ENCODE peak calls at places on chromosomes 7 and 10, in eight cellular contexts. H, I, R, Q, X, A, P and T are unnamed samples.

GRCh38 chr7:70838292-70838907 is 293.5 kb upstream of the GALNT17 start:
- DNase-seq in H (no peak), Q (peak), X (no peak), R (no peak), A (no peak), P (no peak), I (no peak), T (no peak)

GRCh38 chr10:116715839-116716377 is 26.5 kb downstream of the HSPA12A start:
- DNase-seq in X (no peak), H (no peak), A (no peak), R (no peak), I (no peak), P (no peak), Q (peak), T (no peak)

GRCh38 chr10:103895458-103896186 is 22.4 kb downstream of the STN1 start:
- DNase-seq in H (no peak), Q (no peak), R (no peak), I (no peak), A (peak), P (no peak), X (no peak), T (peak)

GRCh38 chr10:62637249-62638061 is 167.1 kb upstream of the ADO start:
- DNase-seq in Q (no peak), A (no peak), H (no peak), I (peak), X (peak), P (no peak), R (peak), T (peak)

GRCh38 chr10:20466731-20467130 is 430.4 kb downstream of the NEBL start:
- DNase-seq in X (no peak), R (no peak), I (no peak), Q (no peak), H (no peak), P (no peak), A (no peak), T (no peak)

GRCh38 chr10:62373995-62374861 is at the start of gene ZNF365:
- DNase-seq in X (no peak), A (peak), I (peak), P (no peak), Q (peak), H (no peak), R (no peak), T (no peak)

GRCh38 chr7:42700376-42701327 is 211.2 kb downstream of the C7orf25 start:
- DNase-seq in X (no peak), Q (no peak), I (no peak), A (no peak), P (peak), H (no peak), R (no peak), T (peak)

GRCh38 chr10:69801094-69801433 is 642 bp upstream of the COL13A1 start:
- DNase-seq in R (peak), H (no peak), P (peak), I (peak), X (peak), Q (peak), A (peak), T (peak)

GRCh38 chr10:34816067-34817002 is 1.2 kb upstream of the PARD3 start:
- DNase-seq in Q (peak), P (peak), R (no peak), A (no peak), X (peak), H (peak), I (peak), T (peak)

GRCh38 chr10:112446055-112446854 is 459 bp downstream of the ZDHHC6 start:
- DNase-seq in X (peak), Q (no peak), R (no peak), P (no peak), A (no peak), I (peak), H (no peak), T (peak)

GRCh38 chr10:117175215-117175900 is 21.9 kb upstream of the KCNK18 start:
- DNase-seq in I (no peak), P (peak), Q (peak), R (no peak), A (no peak), H (no peak), X (peak), T (peak)

GRCh38 chr10:26251925-26252324 is 35.4 kb downstream of the GAD2 start:
- DNase-seq in A (no peak), I (no peak), H (no peak), P (no peak), R (no peak), Q (no peak), X (no peak), T (no peak)

GRCh38 chr10:61836233-61836887 is 65.1 kb upstream of the ARID5B start:
- DNase-seq in Q (no peak), P (peak), R (no peak), X (no peak), I (no peak), H (no peak), A (no peak), T (no peak)

GRCh38 chr10:33743429-33743857 is 409.0 kb upstream of the NRP1 start:
- DNase-seq in H (no peak), Q (no peak), P (peak), R (no peak), A (no peak), X (no peak), I (no peak), T (no peak)

GRCh38 chr7:28272461-28272877 is 91.9 kb upstream of the JAZF1 start:
- DNase-seq in R (no peak), X (peak), P (peak), H (no peak), I (peak), Q (peak), A (peak), T (peak)

GRCh38 chr7:16669581-16669980 is 23.6 kb downstream of the BZW2 start:
- DNase-seq in Q (no peak), H (no peak), P (no peak), X (no peak), R (no peak), A (no peak), I (no peak), T (no peak)

GRCh38 chr7:4282434-4283223 is 399.5 kb upstream of the FOXK1 start:
- DNase-seq in P (no peak), Q (no peak), R (no peak), H (no peak), I (no peak), A (no peak), X (no peak), T (no peak)

GRCh38 chr10:72503241-72503640 is 122.6 kb downstream of the MICU1 start:
- DNase-seq in P (no peak), R (no peak), H (no peak), X (peak), A (no peak), I (peak), Q (no peak), T (peak)

GRCh38 chr7:30626984-30627383 is 32.3 kb downstream of the GARS1 start:
- DNase-seq in I (no peak), Q (no peak), X (no peak), H (no peak), R (no peak), A (no peak), P (no peak), T (no peak)

GRCh38 chr7:138698281-138698680 is 2.9 kb downstream of the SVOPL start:
- DNase-seq in A (no peak), X (no peak), P (no peak), Q (no peak), H (no peak), I (no peak), R (no peak), T (no peak)

GRCh38 chr7:102273749-102274712 is 12.6 kb upstream of the SH2B2 start:
- DNase-seq in P (no peak), I (no peak), R (peak), Q (no peak), X (no peak), A (peak), H (no peak), T (no peak)

GRCh38 chr7:95396136-95397032 is at the start of gene PON3:
- DNase-seq in I (no peak), H (no peak), X (peak), P (peak), R (peak), A (peak), Q (peak), T (no peak)

GRCh38 chr7:101116898-101117297 is 10.0 kb upstream of the SERPINE1 start:
- DNase-seq in P (no peak), H (no peak), Q (no peak), X (no peak), A (no peak), I (no peak), R (no peak), T (no peak)

GRCh38 chr7:130926021-130926691 is 192.1 kb upstream of the KLF14 start:
- DNase-seq in P (no peak), A (no peak), R (peak), Q (no peak), I (peak), H (no peak), X (no peak), T (no peak)

GRCh38 chr10:124372906-124373305 is 45.8 kb downstream of the OAT start:
- DNase-seq in X (no peak), H (no peak), A (no peak), I (no peak), P (no peak), R (no peak), Q (no peak), T (no peak)

GRCh38 chr7:142323706-142324105 is 65.8 kb upstream of the PRSS58 start:
- DNase-seq in H (no peak), A (peak), R (peak), Q (peak), P (peak), X (peak), I (peak), T (no peak)

GRCh38 chr10:34333513-34333912 is 481.6 kb downstream of the PARD3 start:
- DNase-seq in H (peak), A (no peak), X (no peak), P (no peak), R (no peak), Q (no peak), I (no peak), T (no peak)

GRCh38 chr7:12092499-12093130 is 118.5 kb upstream of the TMEM106B start:
- DNase-seq in H (no peak), X (peak), Q (no peak), P (no peak), R (no peak), I (peak), A (no peak), T (no peak)

GRCh38 chr7:1257863-1258262 is 25.2 kb downstream of the UNCX start:
- DNase-seq in I (no peak), A (no peak), Q (no peak), P (no peak), X (no peak), H (no peak), R (no peak), T (no peak)

GRCh38 chr7:150962743-150963399 is 15.2 kb downstream of the KCNH2 start:
- DNase-seq in I (peak), H (no peak), P (peak), X (peak), A (no peak), Q (peak), R (peak), T (peak)

DNA sequence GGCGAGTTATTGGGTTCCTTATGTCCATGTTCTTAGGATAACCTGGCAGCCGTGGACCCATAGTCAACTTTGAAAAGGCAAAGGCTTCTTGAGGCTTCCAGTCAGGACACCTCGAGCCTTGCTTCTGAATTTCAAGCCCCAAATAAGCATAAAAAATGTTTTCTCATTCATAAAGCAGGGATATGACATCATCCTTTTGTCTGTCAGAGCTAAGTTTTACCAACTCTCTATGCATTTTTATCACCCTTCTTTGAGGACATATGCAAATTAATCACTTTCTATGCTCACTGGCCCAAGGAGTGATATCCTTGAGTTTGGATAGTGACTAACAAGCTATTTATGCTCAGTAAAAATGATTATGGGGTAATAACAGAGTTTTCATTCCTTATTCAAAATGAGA is 159.3 kb downstream of the ANLN start:
- DNase-seq in Q (no peak), R (no peak), P (no peak), H (no peak), A (no peak), I (no peak), X (no peak), T (no peak)
- TF ChIP-seq POLR2A in Q (no peak), R (no peak), P (no peak), H (no peak), A (no peak), I (no peak), X (no peak), T (no peak)

GRCh38 chr10:3779146-3779707 is 5.8 kb downstream of the KLF6 start:
- DNase-seq in A (no peak), H (no peak), X (no peak), Q (no peak), R (no peak), P (no peak), I (no peak), T (no peak)
- TF ChIP-seq POLR2A in A (no peak), H (no peak), X (no peak), Q (no peak), R (peak), P (no peak), I (no peak), T (no peak)

GRCh38 chr7:27150568-27151340 is 1.6 kb downstream of the HOXA3 start:
- DNase-seq in X (peak), P (peak), R (peak), H (peak), A (no peak), I (peak), Q (peak), T (peak)
- TF ChIP-seq POLR2A in X (no peak), P (no peak), R (no peak), H (peak), A (peak), I (peak), Q (peak), T (peak)

DNA sequence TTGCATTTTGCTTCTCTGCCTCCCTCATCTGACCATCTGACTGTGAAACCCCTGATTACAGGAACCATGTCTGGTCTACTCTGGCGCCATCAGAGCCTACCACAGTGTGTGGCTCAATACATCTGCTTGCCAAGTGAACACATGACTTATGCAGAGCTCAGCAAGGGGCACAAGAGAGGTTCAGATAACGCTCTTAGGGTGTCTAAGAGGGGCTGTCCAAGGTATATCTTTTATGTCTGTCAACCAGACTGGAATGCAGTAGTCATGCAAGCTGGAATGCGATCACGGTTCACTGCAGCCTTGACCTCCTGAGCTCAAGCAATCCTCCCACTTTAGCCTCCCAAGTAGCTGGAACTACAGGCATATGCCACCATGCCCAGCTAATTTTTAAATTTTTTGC is 10.3 kb upstream of the RRP12 start:
- DNase-seq in I (peak), P (no peak), R (peak), X (no peak), H (no peak), A (no peak), Q (no peak), T (no peak)
- TF ChIP-seq POLR2A in I (no peak), P (no peak), R (no peak), X (no peak), H (no peak), A (no peak), Q (no peak), T (no peak)

DNA sequence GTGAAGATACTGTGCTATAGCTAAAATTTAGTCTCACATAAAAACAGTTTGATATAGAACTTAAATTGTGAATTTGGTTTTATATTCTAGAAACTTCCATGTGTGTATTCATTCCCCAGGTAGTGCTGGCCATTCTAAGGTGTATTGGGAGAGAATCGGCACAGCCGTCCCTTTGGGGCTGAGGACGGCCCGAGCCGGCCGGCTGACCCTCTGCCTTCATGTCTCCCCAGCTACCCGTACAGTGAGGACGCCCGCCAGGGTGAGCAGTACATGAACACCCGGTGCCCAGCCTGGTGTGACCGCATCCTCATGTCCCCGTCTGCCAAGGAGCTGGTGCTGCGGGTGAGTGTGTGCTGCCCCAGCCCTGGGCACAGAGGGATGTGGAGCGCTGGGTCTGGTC is 8.5 kb downstream of the NKX6-2 start:
- DNase-seq in R (no peak), X (no peak), Q (no peak), A (no peak), P (no peak), H (no peak), I (no peak), T (no peak)
- TF ChIP-seq POLR2A in R (no peak), X (no peak), Q (no peak), A (no peak), P (no peak), H (no peak), I (no peak), T (no peak)

GRCh38 chr10:79007843-79008319 is 60.9 kb upstream of the ZMIZ1 start:
- DNase-seq in I (no peak), Q (no peak), P (peak), X (no peak), R (no peak), A (no peak), H (no peak), T (peak)
- TF ChIP-seq POLR2A in I (no peak), Q (no peak), P (no peak), X (no peak), R (no peak), A (no peak), H (no peak), T (no peak)

DNA sequence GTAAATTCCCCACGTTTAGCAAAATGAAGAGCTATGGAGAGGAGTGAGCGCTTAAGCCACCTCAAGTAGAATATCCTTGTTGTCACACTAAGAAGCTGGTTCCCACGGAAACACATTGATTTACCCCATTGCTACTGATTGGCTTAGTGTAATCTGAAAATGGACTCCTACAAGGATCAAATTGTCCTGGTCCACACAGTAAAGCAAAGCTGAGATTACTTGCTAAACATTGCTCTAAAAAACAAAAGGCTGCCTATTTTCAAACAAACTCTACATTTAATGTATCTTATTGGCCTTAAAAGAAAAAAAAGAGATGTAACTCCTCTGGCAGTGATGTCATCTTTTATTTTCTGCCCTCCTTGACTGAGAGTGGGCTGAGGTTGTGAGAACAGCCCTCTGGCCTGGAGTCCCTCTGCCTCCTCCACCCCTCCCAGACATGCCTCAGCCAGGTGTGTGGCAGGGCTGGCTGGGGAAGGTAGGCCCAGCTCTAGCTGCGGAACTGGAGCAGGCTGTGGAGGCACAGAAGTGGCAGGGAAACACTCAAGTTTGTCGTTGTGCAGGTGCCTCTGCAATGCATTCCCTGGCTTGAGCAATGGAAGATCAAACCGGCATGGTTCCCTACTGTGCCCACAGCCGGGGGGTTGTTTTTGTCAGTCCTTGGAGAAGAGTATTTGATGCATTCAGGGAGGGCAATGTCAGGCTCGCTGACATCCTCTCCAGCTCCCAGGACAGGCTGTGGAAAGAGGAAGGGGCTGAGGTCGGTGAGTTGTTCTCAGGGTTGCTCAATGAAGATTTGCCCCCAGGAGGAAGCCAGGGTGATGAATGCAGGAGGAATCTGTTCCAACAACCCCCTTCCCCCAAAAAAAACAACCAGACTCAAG is 9.1 kb downstream of the KLF6 start:
- DNase-seq in Q (peak), P (no peak), A (peak), I (peak), R (no peak), H (no peak), X (no peak), T (no peak)
- TF ChIP-seq POLR2A in Q (peak), P (no peak), A (no peak), I (no peak), R (peak), H (no peak), X (peak), T (no peak)